ENCODE peak calls at places on chromosome 9, in ten cellular contexts. One of them, this sample, is unnamed.

GRCh38 chr9:126232461-126232860 is 94.2 kb upstream of the MVB12B start:
- DNase-seq in mammary epithelial cell: no peak
- DNase-seq in left ventricle myocardium inferior: no peak
- DNase-seq in psoas muscle: no peak
- DNase-seq in effector memory CD4-positive, alpha-beta T cell: no peak
- DNase-seq in Peyer's patch: no peak
- DNase-seq in endothelial cell of umbilical vein: no peak
- DNase-seq in OCI-LY7: no peak
- DNase-seq in adrenal gland: no peak
- DNase-seq in colonic mucosa: no peak
- DNase-seq in this sample: no peak

GRCh38 chr9:97046228-97046627 is 7.3 kb upstream of the CTSV start:
- DNase-seq in OCI-LY7: no peak
- DNase-seq in Peyer's patch: no peak
- DNase-seq in adrenal gland: no peak
- DNase-seq in left ventricle myocardium inferior: no peak
- DNase-seq in colonic mucosa: peak; percentile 77
- DNase-seq in mammary epithelial cell: peak; percentile 99
- DNase-seq in endothelial cell of umbilical vein: no peak
- DNase-seq in effector memory CD4-positive, alpha-beta T cell: no peak
- DNase-seq in psoas muscle: no peak
- DNase-seq in this sample: no peak

GRCh38 chr9:92439921-92440750 is 15.9 kb upstream of the OMD start:
- DNase-seq in OCI-LY7: no peak
- DNase-seq in effector memory CD4-positive, alpha-beta T cell: no peak
- DNase-seq in Peyer's patch: no peak
- DNase-seq in adrenal gland: no peak
- DNase-seq in psoas muscle: no peak
- DNase-seq in mammary epithelial cell: peak; percentile 88
- DNase-seq in colonic mucosa: no peak
- DNase-seq in endothelial cell of umbilical vein: peak; percentile 1
- DNase-seq in left ventricle myocardium inferior: no peak
- DNase-seq in this sample: no peak

GRCh38 chr9:91245432-91246313 is 116.0 kb downstream of the AUH start:
- DNase-seq in adrenal gland: no peak
- DNase-seq in OCI-LY7: no peak
- DNase-seq in colonic mucosa: peak; percentile 24
- DNase-seq in psoas muscle: no peak
- DNase-seq in endothelial cell of umbilical vein: peak; percentile 13
- DNase-seq in effector memory CD4-positive, alpha-beta T cell: no peak
- DNase-seq in left ventricle myocardium inferior: no peak
- DNase-seq in Peyer's patch: no peak
- DNase-seq in mammary epithelial cell: peak; percentile 28
- DNase-seq in this sample: no peak

GRCh38 chr9:74282526-74283253 is 214.4 kb upstream of the RORB start:
- DNase-seq in left ventricle myocardium inferior: no peak
- DNase-seq in adrenal gland: no peak
- DNase-seq in psoas muscle: no peak
- DNase-seq in effector memory CD4-positive, alpha-beta T cell: no peak
- DNase-seq in mammary epithelial cell: no peak
- DNase-seq in endothelial cell of umbilical vein: no peak
- DNase-seq in OCI-LY7: no peak
- DNase-seq in Peyer's patch: no peak
- DNase-seq in colonic mucosa: no peak
- DNase-seq in this sample: no peak

GRCh38 chr9:95373069-95373681 is 55.7 kb upstream of the FANCC start:
- DNase-seq in Peyer's patch: no peak
- DNase-seq in OCI-LY7: no peak
- DNase-seq in effector memory CD4-positive, alpha-beta T cell: no peak
- DNase-seq in mammary epithelial cell: peak; percentile 26
- DNase-seq in adrenal gland: no peak
- DNase-seq in psoas muscle: no peak
- DNase-seq in colonic mucosa: no peak
- DNase-seq in endothelial cell of umbilical vein: no peak
- DNase-seq in left ventricle myocardium inferior: no peak
- DNase-seq in this sample: no peak

GRCh38 chr9:89523948-89524347 is 26.0 kb upstream of the SEMA4D start:
- DNase-seq in OCI-LY7: no peak
- DNase-seq in Peyer's patch: peak; percentile 59
- DNase-seq in colonic mucosa: no peak
- DNase-seq in left ventricle myocardium inferior: no peak
- DNase-seq in mammary epithelial cell: no peak
- DNase-seq in psoas muscle: no peak
- DNase-seq in endothelial cell of umbilical vein: no peak
- DNase-seq in effector memory CD4-positive, alpha-beta T cell: peak; percentile 32
- DNase-seq in adrenal gland: no peak
- DNase-seq in this sample: no peak

GRCh38 chr9:88905506-88905905 is 85.8 kb upstream of the S1PR3 start:
- DNase-seq in mammary epithelial cell: no peak
- DNase-seq in left ventricle myocardium inferior: no peak
- DNase-seq in psoas muscle: no peak
- DNase-seq in colonic mucosa: no peak
- DNase-seq in OCI-LY7: no peak
- DNase-seq in endothelial cell of umbilical vein: no peak
- DNase-seq in Peyer's patch: no peak
- DNase-seq in adrenal gland: no peak
- DNase-seq in effector memory CD4-positive, alpha-beta T cell: no peak
- DNase-seq in this sample: no peak

GRCh38 chr9:86322973-86323644 is 31.1 kb downstream of the TUT7 start:
- DNase-seq in endothelial cell of umbilical vein: peak; percentile 75
- DNase-seq in psoas muscle: no peak
- DNase-seq in OCI-LY7: no peak
- DNase-seq in effector memory CD4-positive, alpha-beta T cell: no peak
- DNase-seq in mammary epithelial cell: no peak
- DNase-seq in left ventricle myocardium inferior: no peak
- DNase-seq in Peyer's patch: no peak
- DNase-seq in colonic mucosa: no peak
- DNase-seq in adrenal gland: no peak
- DNase-seq in this sample: no peak

GRCh38 chr9:121529237-121529987 is 29.8 kb upstream of the GGTA1 start:
- DNase-seq in endothelial cell of umbilical vein: peak; percentile 98
- DNase-seq in mammary epithelial cell: peak; percentile 77
- DNase-seq in left ventricle myocardium inferior: peak; percentile 98
- DNase-seq in colonic mucosa: peak; percentile 71
- DNase-seq in OCI-LY7: no peak
- DNase-seq in psoas muscle: peak; percentile 95
- DNase-seq in effector memory CD4-positive, alpha-beta T cell: no peak
- DNase-seq in adrenal gland: peak; percentile 97
- DNase-seq in Peyer's patch: peak; percentile 49
- DNase-seq in this sample: no peak

GRCh38 chr9:37377688-37378612 is 44.5 kb upstream of the GRHPR start:
- DNase-seq in mammary epithelial cell: no peak
- DNase-seq in adrenal gland: no peak
- DNase-seq in colonic mucosa: no peak
- DNase-seq in psoas muscle: no peak
- DNase-seq in OCI-LY7: no peak
- DNase-seq in Peyer's patch: no peak
- DNase-seq in endothelial cell of umbilical vein: no peak
- DNase-seq in effector memory CD4-positive, alpha-beta T cell: no peak
- DNase-seq in left ventricle myocardium inferior: no peak
- DNase-seq in this sample: no peak

GRCh38 chr9:4864698-4865097 is 72.0 kb downstream of the RCL1 start:
- DNase-seq in OCI-LY7: no peak
- DNase-seq in endothelial cell of umbilical vein: no peak
- DNase-seq in colonic mucosa: no peak
- DNase-seq in effector memory CD4-positive, alpha-beta T cell: no peak
- DNase-seq in left ventricle myocardium inferior: no peak
- DNase-seq in psoas muscle: no peak
- DNase-seq in mammary epithelial cell: no peak
- DNase-seq in Peyer's patch: no peak
- DNase-seq in adrenal gland: no peak
- DNase-seq in this sample: no peak

GRCh38 chr9:4861145-4861544 is 68.4 kb downstream of the RCL1 start:
- DNase-seq in mammary epithelial cell: no peak
- DNase-seq in effector memory CD4-positive, alpha-beta T cell: no peak
- DNase-seq in left ventricle myocardium inferior: no peak
- DNase-seq in endothelial cell of umbilical vein: no peak
- DNase-seq in adrenal gland: no peak
- DNase-seq in psoas muscle: no peak
- DNase-seq in Peyer's patch: no peak
- DNase-seq in OCI-LY7: no peak
- DNase-seq in colonic mucosa: no peak
- DNase-seq in this sample: no peak

GRCh38 chr9:4861736-4862451 is 69.2 kb downstream of the RCL1 start:
- DNase-seq in psoas muscle: no peak
- DNase-seq in OCI-LY7: no peak
- DNase-seq in left ventricle myocardium inferior: no peak
- DNase-seq in endothelial cell of umbilical vein: no peak
- DNase-seq in Peyer's patch: no peak
- DNase-seq in adrenal gland: no peak
- DNase-seq in colonic mucosa: no peak
- DNase-seq in effector memory CD4-positive, alpha-beta T cell: no peak
- DNase-seq in mammary epithelial cell: no peak
- DNase-seq in this sample: no peak

GRCh38 chr9:4864234-4864661 is 71.5 kb downstream of the RCL1 start:
- DNase-seq in effector memory CD4-positive, alpha-beta T cell: no peak
- DNase-seq in adrenal gland: no peak
- DNase-seq in OCI-LY7: no peak
- DNase-seq in endothelial cell of umbilical vein: no peak
- DNase-seq in mammary epithelial cell: no peak
- DNase-seq in colonic mucosa: no peak
- DNase-seq in psoas muscle: no peak
- DNase-seq in Peyer's patch: no peak
- DNase-seq in left ventricle myocardium inferior: no peak
- DNase-seq in this sample: no peak

GRCh38 chr9:4862506-4863250 is 69.9 kb downstream of the RCL1 start:
- DNase-seq in left ventricle myocardium inferior: no peak
- DNase-seq in OCI-LY7: no peak
- DNase-seq in Peyer's patch: no peak
- DNase-seq in adrenal gland: no peak
- DNase-seq in effector memory CD4-positive, alpha-beta T cell: no peak
- DNase-seq in endothelial cell of umbilical vein: no peak
- DNase-seq in mammary epithelial cell: no peak
- DNase-seq in colonic mucosa: no peak
- DNase-seq in psoas muscle: peak; percentile 35
- DNase-seq in this sample: no peak
- H3K27ac ChIP-seq in left ventricle myocardium inferior: no peak overlapping the region
- H3K27ac ChIP-seq in OCI-LY7: no peak overlapping the region
- H3K27ac ChIP-seq in Peyer's patch: peak overlapping the region; percentile 69
- H3K27ac ChIP-seq in adrenal gland: no peak overlapping the region
- H3K27ac ChIP-seq in effector memory CD4-positive, alpha-beta T cell: no peak overlapping the region
- H3K27ac ChIP-seq in endothelial cell of umbilical vein: no peak overlapping the region
- H3K27ac ChIP-seq in mammary epithelial cell: no peak overlapping the region
- H3K27ac ChIP-seq in colonic mucosa: no peak overlapping the region
- H3K27ac ChIP-seq in psoas muscle: no peak overlapping the region
- H3K27ac ChIP-seq in this sample: no peak overlapping the region

DNA sequence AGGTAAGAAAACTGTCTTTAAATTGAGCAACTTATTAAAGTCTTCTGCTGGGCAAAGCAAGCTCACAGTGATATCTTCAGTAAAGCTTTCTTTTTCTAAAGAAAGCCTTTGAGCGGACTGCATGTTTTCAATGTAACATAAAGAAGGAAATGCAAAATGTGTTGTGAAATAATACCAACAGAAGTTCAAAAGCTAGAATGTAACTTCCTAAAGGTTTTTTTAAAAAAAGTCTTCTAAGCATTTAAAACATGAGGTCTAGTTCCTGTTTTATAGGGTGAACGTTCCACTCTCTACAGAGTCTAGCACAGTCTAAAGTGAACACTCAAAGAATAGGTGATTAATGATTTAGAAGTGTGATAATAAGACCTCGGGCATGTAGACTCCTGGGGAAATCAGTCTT is 62.9 kb downstream of the DENND1A start:
- DNase-seq in adrenal gland: no peak
- DNase-seq in Peyer's patch: no peak
- DNase-seq in OCI-LY7: peak; percentile 36
- DNase-seq in effector memory CD4-positive, alpha-beta T cell: no peak
- DNase-seq in left ventricle myocardium inferior: no peak
- DNase-seq in psoas muscle: no peak
- DNase-seq in mammary epithelial cell: no peak
- DNase-seq in colonic mucosa: no peak
- DNase-seq in endothelial cell of umbilical vein: no peak
- DNase-seq in this sample: no peak
- H3K4me1 ChIP-seq in adrenal gland: peaks cover 3% of the 10 kb centered on the region
- H3K4me1 ChIP-seq in Peyer's patch: peaks cover 11% of the 10 kb centered on the region
- H3K4me1 ChIP-seq in OCI-LY7: peaks cover 24% of the 10 kb centered on the region
- H3K4me1 ChIP-seq in effector memory CD4-positive, alpha-beta T cell: peaks cover 6% of the 10 kb centered on the region
- H3K4me1 ChIP-seq in left ventricle myocardium inferior: peaks cover 39% of the 10 kb centered on the region
- H3K4me1 ChIP-seq in psoas muscle: peaks cover 32% of the 10 kb centered on the region
- H3K4me1 ChIP-seq in mammary epithelial cell: no peaks in the 10 kb centered on the region
- H3K4me1 ChIP-seq in colonic mucosa: no peaks in the 10 kb centered on the region
- H3K4me1 ChIP-seq in endothelial cell of umbilical vein: no peaks in the 10 kb centered on the region
- H3K4me1 ChIP-seq in this sample: peaks cover 26% of the 10 kb centered on the region

GRCh38 chr9:136088481-136088938 is 6.6 kb downstream of the NACC2 start:
- DNase-seq in colonic mucosa: no peak
- DNase-seq in adrenal gland: no peak
- DNase-seq in OCI-LY7: no peak
- DNase-seq in Peyer's patch: no peak
- DNase-seq in endothelial cell of umbilical vein: no peak
- DNase-seq in mammary epithelial cell: no peak
- DNase-seq in left ventricle myocardium inferior: peak; percentile 11
- DNase-seq in psoas muscle: peak; percentile 20
- DNase-seq in effector memory CD4-positive, alpha-beta T cell: no peak
- DNase-seq in this sample: no peak
- H3K27ac ChIP-seq in colonic mucosa: no peak overlapping the region
- H3K27ac ChIP-seq in adrenal gland: no peak overlapping the region
- H3K27ac ChIP-seq in OCI-LY7: no peak overlapping the region
- H3K27ac ChIP-seq in Peyer's patch: peak overlapping the region; percentile 58
- H3K27ac ChIP-seq in endothelial cell of umbilical vein: no peak overlapping the region
- H3K27ac ChIP-seq in mammary epithelial cell: no peak overlapping the region
- H3K27ac ChIP-seq in left ventricle myocardium inferior: peak overlapping the region; percentile 99
- H3K27ac ChIP-seq in psoas muscle: peak overlapping the region; percentile 93
- H3K27ac ChIP-seq in effector memory CD4-positive, alpha-beta T cell: no peak overlapping the region
- H3K27ac ChIP-seq in this sample: no peak overlapping the region

GRCh38 chr9:129611302-129611800 is 9.6 kb downstream of the C9orf50 start:
- DNase-seq in left ventricle myocardium inferior: no peak
- DNase-seq in adrenal gland: no peak
- DNase-seq in effector memory CD4-positive, alpha-beta T cell: no peak
- DNase-seq in OCI-LY7: peak; percentile 23
- DNase-seq in psoas muscle: no peak
- DNase-seq in endothelial cell of umbilical vein: no peak
- DNase-seq in mammary epithelial cell: no peak
- DNase-seq in Peyer's patch: no peak
- DNase-seq in colonic mucosa: no peak
- DNase-seq in this sample: no peak

GRCh38 chr9:129608561-129609481 is 12.1 kb downstream of the C9orf50 start:
- DNase-seq in psoas muscle: no peak
- DNase-seq in adrenal gland: no peak
- DNase-seq in endothelial cell of umbilical vein: no peak
- DNase-seq in Peyer's patch: no peak
- DNase-seq in colonic mucosa: peak; percentile 77
- DNase-seq in mammary epithelial cell: no peak
- DNase-seq in left ventricle myocardium inferior: no peak
- DNase-seq in effector memory CD4-positive, alpha-beta T cell: no peak
- DNase-seq in OCI-LY7: no peak
- DNase-seq in this sample: no peak

GRCh38 chr9:129610473-129611301 is 10.2 kb downstream of the C9orf50 start:
- DNase-seq in adrenal gland: peak; percentile 81
- DNase-seq in endothelial cell of umbilical vein: peak; percentile 64
- DNase-seq in effector memory CD4-positive, alpha-beta T cell: peak; percentile 61
- DNase-seq in left ventricle myocardium inferior: peak; percentile 81
- DNase-seq in colonic mucosa: peak; percentile 83
- DNase-seq in Peyer's patch: peak; percentile 61
- DNase-seq in OCI-LY7: peak; percentile 80
- DNase-seq in psoas muscle: peak; percentile 78
- DNase-seq in mammary epithelial cell: peak; percentile 37
- DNase-seq in this sample: peak; percentile 70

GRCh38 chr9:129609486-129610192 is 11.3 kb downstream of the C9orf50 start:
- DNase-seq in effector memory CD4-positive, alpha-beta T cell: peak; percentile 46
- DNase-seq in adrenal gland: no peak
- DNase-seq in endothelial cell of umbilical vein: no peak
- DNase-seq in colonic mucosa: peak; percentile 76
- DNase-seq in Peyer's patch: peak; percentile 66
- DNase-seq in OCI-LY7: peak; percentile 17
- DNase-seq in mammary epithelial cell: no peak
- DNase-seq in psoas muscle: peak; percentile 43
- DNase-seq in left ventricle myocardium inferior: peak; percentile 51
- DNase-seq in this sample: peak; percentile 84

GRCh38 chr9:129610193-129610472 is 10.8 kb downstream of the C9orf50 start:
- DNase-seq in psoas muscle: no peak
- DNase-seq in colonic mucosa: no peak
- DNase-seq in endothelial cell of umbilical vein: no peak
- DNase-seq in Peyer's patch: no peak
- DNase-seq in effector memory CD4-positive, alpha-beta T cell: no peak
- DNase-seq in OCI-LY7: no peak
- DNase-seq in left ventricle myocardium inferior: no peak
- DNase-seq in mammary epithelial cell: no peak
- DNase-seq in adrenal gland: no peak
- DNase-seq in this sample: no peak
- H3K4me1 ChIP-seq in psoas muscle: peaks cover 18% of the 10 kb centered on the region
- H3K4me1 ChIP-seq in colonic mucosa: peaks cover 8% of the 10 kb centered on the region
- H3K4me1 ChIP-seq in endothelial cell of umbilical vein: peaks cover 14% of the 10 kb centered on the region
- H3K4me1 ChIP-seq in Peyer's patch: peaks cover 15% of the 10 kb centered on the region
- H3K4me1 ChIP-seq in effector memory CD4-positive, alpha-beta T cell: peaks cover 25% of the 10 kb centered on the region
- H3K4me1 ChIP-seq in OCI-LY7: peaks cover 25% of the 10 kb centered on the region
- H3K4me1 ChIP-seq in left ventricle myocardium inferior: peaks cover 52% of the 10 kb centered on the region
- H3K4me1 ChIP-seq in mammary epithelial cell: peaks cover 22% of the 10 kb centered on the region
- H3K4me1 ChIP-seq in adrenal gland: peaks cover 14% of the 10 kb centered on the region
- H3K4me1 ChIP-seq in this sample: peaks cover 25% of the 10 kb centered on the region